ENCODE peak calls at places on chromosomes 1 and 21, in nine cellular contexts. W is choroid plexus epithelial cell, A is ovary, S is OCI-LY7, E is fibroblast of lung, V is Karpas-422, J is uterus, X is mesendoderm, F is heart right ventricle. C is an unnamed sample.

GRCh38 chr1:27306892-27307850 is 14.8 kb upstream of the TMEM222 start:
- DNase-seq in W (peak), A (no peak), S (no peak), E (no peak), V (peak), J (no peak), X (peak), F (no peak), C (no peak)

GRCh38 chr1:12544357-12544756 is 73.7 kb downstream of the DHRS3 start:
- DNase-seq in W (no peak), A (no peak), S (no peak), E (no peak), V (no peak), J (no peak), X (no peak), F (no peak), C (no peak)

GRCh38 chr1:202586018-202586821 is 124.0 kb downstream of the SYT2 start:
- DNase-seq in W (peak), A (no peak), S (peak), E (peak), V (peak), J (no peak), X (peak), F (no peak), C (no peak)

GRCh38 chr21:31630062-31630711 is 29.3 kb upstream of the SOD1 start:
- DNase-seq in W (peak), A (no peak), S (no peak), E (peak), V (no peak), J (peak), X (no peak), F (no peak), C (peak)

GRCh38 chr21:21751286-21751685 is 753.1 kb downstream of the NCAM2 start:
- DNase-seq in W (no peak), A (no peak), S (no peak), E (no peak), V (peak), J (no peak), X (no peak), F (no peak), C (no peak)

GRCh38 chr1:226060976-226061792 is 1.3 kb upstream of the H3-3A start:
- DNase-seq in W (peak), A (no peak), S (no peak), E (no peak), V (no peak), J (no peak), X (no peak), F (no peak), C (no peak)

GRCh38 chr1:76868154-76868882 is 1.0 kb downstream of the ST6GALNAC5 start:
- DNase-seq in W (peak), A (peak), S (no peak), E (peak), V (no peak), J (no peak), X (peak), F (no peak), C (no peak)

GRCh38 chr1:67818725-67819301 is 14.5 kb downstream of the GNG12 start:
- DNase-seq in W (no peak), A (no peak), S (no peak), E (peak), V (no peak), J (no peak), X (peak), F (no peak), C (no peak)

GRCh38 chr1:78303620-78304019 is 187.2 kb upstream of the PTGFR start:
- DNase-seq in W (peak), A (peak), S (no peak), E (peak), V (no peak), J (peak), X (no peak), F (peak), C (no peak)

GRCh38 chr1:179831225-179831624 is 46.4 kb downstream of the TOR1AIP2 start:
- DNase-seq in W (no peak), A (no peak), S (no peak), E (no peak), V (no peak), J (no peak), X (no peak), F (no peak), C (no peak)

GRCh38 chr1:68232354-68233148 is at the start of gene WLS:
- DNase-seq in W (peak), A (peak), S (no peak), E (peak), V (no peak), J (peak), X (peak), F (peak), C (peak)

GRCh38 chr1:181479137-181479745 is 4.1 kb upstream of the CACNA1E start:
- DNase-seq in W (peak), A (peak), S (peak), E (peak), V (peak), J (peak), X (peak), F (peak), C (peak)

GRCh38 chr1:192311281-192311680 is 5.5 kb upstream of the RGS21 start:
- DNase-seq in W (peak), A (no peak), S (peak), E (peak), V (peak), J (no peak), X (peak), F (no peak), C (peak)

GRCh38 chr1:205812878-205813754 is at the start of gene SLC41A1:
- DNase-seq in W (peak), A (peak), S (peak), E (peak), V (peak), J (peak), X (peak), F (peak), C (peak)

GRCh38 chr21:45056917-45057560 is 17.3 kb upstream of the ADARB1 start:
- DNase-seq in W (no peak), A (no peak), S (no peak), E (no peak), V (no peak), J (no peak), X (no peak), F (no peak), C (no peak)

GRCh38 chr1:41670558-41670957 is 186.1 kb upstream of the EDN2 start:
- DNase-seq in W (peak), A (no peak), S (no peak), E (peak), V (no peak), J (no peak), X (peak), F (no peak), C (peak)

GRCh38 chr1:27257155-27257554 is 22.7 kb downstream of the WDTC1 start:
- DNase-seq in W (peak), A (no peak), S (no peak), E (peak), V (no peak), J (no peak), X (no peak), F (no peak), C (no peak)

GRCh38 chr1:197837911-197838310 is 62.6 kb upstream of the DENND1B start:
- DNase-seq in W (no peak), A (no peak), S (no peak), E (peak), V (no peak), J (no peak), X (no peak), F (no peak), C (no peak)

GRCh38 chr1:164611754-164612642 is 53.0 kb downstream of the PBX1 start:
- DNase-seq in W (peak), A (no peak), S (no peak), E (peak), V (no peak), J (peak), X (peak), F (peak), C (peak)

GRCh38 chr21:42352433-42353095 is 1.8 kb upstream of the TFF2 start:
- DNase-seq in W (no peak), A (no peak), S (no peak), E (no peak), V (no peak), J (no peak), X (no peak), F (no peak), C (no peak)

GRCh38 chr1:212608956-212609700 is 567 bp downstream of the ATF3 start:
- DNase-seq in W (peak), A (peak), S (peak), E (peak), V (peak), J (peak), X (peak), F (peak), C (no peak)

GRCh38 chr21:36203603-36203889 is 46.9 kb downstream of the DOP1B start:
- DNase-seq in W (peak), A (no peak), S (no peak), E (peak), V (no peak), J (no peak), X (peak), F (no peak), C (peak)

DNA sequence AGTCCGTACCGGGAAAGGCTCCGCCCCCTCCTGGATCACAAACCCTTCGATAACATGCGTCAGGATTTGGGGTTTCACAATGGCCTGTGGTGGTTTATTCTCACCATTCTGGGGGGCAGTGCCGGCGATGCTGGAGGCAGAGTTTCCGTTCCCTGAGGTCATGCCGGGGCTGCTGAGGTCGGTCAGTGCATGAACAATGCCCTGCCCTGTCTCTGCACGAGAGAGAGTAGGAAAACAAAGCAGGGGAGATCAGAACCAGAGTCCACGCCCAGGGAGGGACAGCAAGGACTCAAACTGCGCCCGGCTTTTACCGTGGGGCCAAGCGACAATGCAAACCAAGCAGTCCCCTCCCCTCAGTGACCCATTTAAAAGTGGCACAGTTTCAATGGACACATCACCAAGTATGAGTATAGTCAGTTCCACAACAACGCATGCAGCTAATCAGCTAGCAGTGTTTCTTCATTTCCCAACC is 13.2 kb upstream of the A3GALT2 start:
- DNase-seq in W (peak), A (peak), S (no peak), E (no peak), V (no peak), J (peak), X (no peak), F (peak), C (no peak)
- H3K4me3 ChIP-seq in W (no peak), A (no peak), S (no peak), E (no peak), V (no peak), J (no peak), X (no peak), F (no peak), C (no peak)

GRCh38 chr1:46804027-46804889 is 5.4 kb downstream of the CYP4B1 start:
- DNase-seq in W (no peak), A (no peak), S (no peak), E (no peak), V (no peak), J (no peak), X (no peak), F (no peak), C (no peak)
- H3K4me3 ChIP-seq in W (no peak), A (no peak), S (no peak), E (no peak), V (no peak), J (no peak), X (no peak), F (no peak), C (no peak)

GRCh38 chr1:222898191-222898527 is 83.3 kb downstream of the DISP1 start:
- DNase-seq in W (peak), A (no peak), S (no peak), E (no peak), V (no peak), J (no peak), X (no peak), F (no peak), C (no peak)
- H3K4me3 ChIP-seq in W (peak), A (no peak), S (no peak), E (peak), V (no peak), J (no peak), X (no peak), F (no peak), C (no peak)

GRCh38 chr1:220689696-220690095 is 467 bp upstream of the C1orf115 start:
- DNase-seq in W (no peak), A (no peak), S (no peak), E (no peak), V (no peak), J (no peak), X (no peak), F (no peak), C (no peak)
- H3K4me3 ChIP-seq in W (peak), A (peak), S (no peak), E (peak), V (no peak), J (no peak), X (no peak), F (peak), C (peak)

GRCh38 chr1:21020151-21020550 is 156.5 kb downstream of the EIF4G3 start:
- DNase-seq in W (peak), A (no peak), S (no peak), E (peak), V (no peak), J (no peak), X (peak), F (no peak), C (no peak)

GRCh38 chr1:21024918-21025317 is 151.8 kb downstream of the EIF4G3 start:
- DNase-seq in W (no peak), A (no peak), S (no peak), E (no peak), V (no peak), J (no peak), X (no peak), F (no peak), C (no peak)

GRCh38 chr1:21018673-21019072 is 158.0 kb downstream of the EIF4G3 start:
- DNase-seq in W (no peak), A (no peak), S (no peak), E (no peak), V (no peak), J (no peak), X (peak), F (no peak), C (no peak)

GRCh38 chr1:21022279-21023040 is 154.2 kb downstream of the EIF4G3 start:
- DNase-seq in W (peak), A (peak), S (peak), E (peak), V (no peak), J (peak), X (peak), F (peak), C (peak)

GRCh38 chr1:21021311-21021710 is 155.4 kb downstream of the EIF4G3 start:
- DNase-seq in W (peak), A (no peak), S (no peak), E (peak), V (no peak), J (no peak), X (no peak), F (no peak), C (no peak)
- H3K4me3 ChIP-seq in W (no peak), A (no peak), S (no peak), E (no peak), V (no peak), J (no peak), X (no peak), F (no peak), C (no peak)

GRCh38 chr1:228061411-228062084 is 21.0 kb upstream of the ARF1 start:
- DNase-seq in W (no peak), A (no peak), S (no peak), E (no peak), V (no peak), J (no peak), X (no peak), F (no peak), C (no peak)

GRCh38 chr1:228060458-228061190 is 21.9 kb upstream of the ARF1 start:
- DNase-seq in W (no peak), A (no peak), S (no peak), E (peak), V (no peak), J (no peak), X (peak), F (no peak), C (no peak)

GRCh38 chr1:228059536-228060457 is 22.7 kb upstream of the ARF1 start:
- DNase-seq in W (no peak), A (no peak), S (peak), E (no peak), V (peak), J (no peak), X (peak), F (no peak), C (no peak)

GRCh38 chr1:228058172-228058980 is 24.1 kb upstream of the ARF1 start:
- DNase-seq in W (no peak), A (no peak), S (no peak), E (no peak), V (no peak), J (no peak), X (no peak), F (no peak), C (no peak)

GRCh38 chr1:228058981-228059535 is 23.4 kb upstream of the ARF1 start:
- DNase-seq in W (no peak), A (no peak), S (no peak), E (no peak), V (no peak), J (no peak), X (no peak), F (no peak), C (no peak)
- H3K4me3 ChIP-seq in W (no peak), A (peak), S (no peak), E (no peak), V (no peak), J (no peak), X (no peak), F (no peak), C (no peak)

DNA sequence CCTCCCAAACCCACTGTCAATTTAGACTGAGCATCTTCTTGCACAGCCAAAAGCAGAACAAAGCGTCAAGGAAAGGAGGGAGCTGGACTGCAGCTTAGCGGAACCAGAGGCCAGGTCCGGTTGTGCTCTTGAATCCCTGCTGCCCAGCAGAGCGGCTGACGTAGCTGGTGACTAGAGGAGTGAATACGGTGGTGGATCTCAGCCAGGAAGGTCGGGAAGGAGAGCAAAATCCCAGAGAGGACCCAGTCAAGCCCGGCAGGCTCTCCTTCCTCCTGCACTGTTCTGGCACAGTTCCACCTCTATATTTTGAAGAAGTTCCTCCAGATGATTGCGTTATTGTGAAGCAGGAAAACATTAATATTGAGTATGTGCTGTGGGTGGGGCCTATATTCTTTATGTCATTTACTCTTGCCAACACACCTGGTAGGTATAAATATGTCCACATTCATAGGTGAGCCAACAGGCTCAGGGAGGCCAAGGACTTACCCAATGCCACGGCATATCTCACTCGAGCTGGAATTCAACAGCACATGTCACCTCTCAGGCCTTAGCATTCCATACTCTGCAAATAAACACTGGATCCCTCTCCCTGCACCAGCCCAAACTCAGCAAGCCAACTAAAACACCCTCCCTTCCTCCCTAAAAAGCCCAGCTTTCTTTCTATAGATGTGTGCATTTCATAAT is 23.6 kb upstream of the ABCB10 start:
- DNase-seq in W (peak), A (peak), S (no peak), E (peak), V (no peak), J (no peak), X (no peak), F (peak), C (no peak)
- H3K4me3 ChIP-seq in W (no peak), A (no peak), S (no peak), E (no peak), V (no peak), J (no peak), X (no peak), F (no peak), C (no peak)

DNA sequence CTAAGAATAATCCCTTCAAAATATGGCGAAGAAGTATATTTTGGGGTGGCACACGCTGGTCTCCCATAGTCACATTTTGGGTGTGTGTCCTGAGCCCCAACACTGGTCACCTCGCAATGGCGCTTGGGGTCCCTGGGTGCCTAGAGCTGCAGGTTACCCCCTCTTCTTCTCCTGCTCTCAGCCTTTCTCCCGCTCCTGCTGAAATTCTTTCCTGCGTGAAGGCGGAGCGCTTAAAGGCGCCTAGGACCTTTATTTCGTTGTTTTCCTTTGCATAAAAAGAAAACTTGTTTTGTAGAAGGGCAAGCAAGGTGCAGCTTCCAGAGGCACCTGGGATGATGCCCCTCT is 339 bp upstream of the PIK3CD start:
- DNase-seq in W (no peak), A (no peak), S (no peak), E (no peak), V (no peak), J (no peak), X (no peak), F (no peak), C (no peak)
- H3K4me3 ChIP-seq in W (peak), A (no peak), S (peak), E (no peak), V (peak), J (no peak), X (no peak), F (peak), C (peak)

GRCh38 chr21:33246506-33246905 is 16.8 kb downstream of the IFNAR2 start:
- DNase-seq in W (no peak), A (no peak), S (no peak), E (no peak), V (no peak), J (no peak), X (no peak), F (no peak), C (no peak)

GRCh38 chr21:33244082-33244780 is 14.5 kb downstream of the IFNAR2 start:
- DNase-seq in W (no peak), A (no peak), S (no peak), E (peak), V (no peak), J (no peak), X (no peak), F (no peak), C (no peak)

GRCh38 chr21:33245289-33245918 is 15.7 kb downstream of the IFNAR2 start:
- DNase-seq in W (no peak), A (no peak), S (no peak), E (no peak), V (no peak), J (no peak), X (no peak), F (no peak), C (no peak)

GRCh38 chr21:33246963-33247362 is 17.2 kb downstream of the IFNAR2 start:
- DNase-seq in W (no peak), A (no peak), S (no peak), E (no peak), V (no peak), J (no peak), X (no peak), F (no peak), C (no peak)

DNA sequence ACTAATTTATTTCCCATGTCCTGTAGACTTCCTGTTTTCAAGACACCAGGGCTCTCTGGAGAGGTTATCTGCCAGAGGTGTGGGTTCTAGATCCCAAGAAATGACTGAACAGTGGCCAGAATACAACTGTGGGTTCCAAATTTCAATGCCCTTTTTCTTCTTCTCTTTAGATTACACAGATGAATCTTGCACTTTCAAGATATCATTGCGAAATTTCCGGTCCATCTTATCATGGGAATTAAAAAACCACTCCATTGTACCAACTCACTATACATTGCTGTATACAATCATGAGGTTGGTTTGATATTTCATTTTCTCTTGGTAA is 15.0 kb downstream of the IFNAR2 start:
- DNase-seq in W (no peak), A (no peak), S (no peak), E (no peak), V (no peak), J (no peak), X (no peak), F (no peak), C (no peak)
- H3K4me3 ChIP-seq in W (no peak), A (no peak), S (no peak), E (no peak), V (no peak), J (no peak), X (no peak), F (no peak), C (no peak)